ENCODE peak calls at places on chromosomes 1 and 21, in ten cellular contexts. E is stomach, Y is H54, V is lower leg skin, L is heart left ventricle, G is vagina, K is GM12892, Z is uterus, U is GM12878, P is prostate gland. D is an unnamed sample.

GRCh38 chr1:80445021-80445420 is 1355.7 kb upstream of the ADGRL2 start:
- DNase-seq in Y (no peak), E (no peak), P (no peak), K (no peak), G (no peak), Z (no peak), V (no peak), U (no peak), L (no peak), D (no peak)

GRCh38 chr1:109794319-109795132 is 30.8 kb upstream of the EPS8L3 start:
- DNase-seq in K (no peak), P (no peak), G (no peak), E (peak; percentile 47), U (no peak), L (peak; percentile 4), Z (peak; percentile 19), V (no peak), Y (no peak), D (no peak)

GRCh38 chr21:34545079-34545884 is 33.3 kb upstream of the KCNE1 start:
- DNase-seq in K (peak; percentile 38), E (no peak), P (no peak), Z (no peak), G (no peak), U (peak; percentile 86), L (no peak), V (no peak), Y (peak; percentile 69), D (peak; percentile 87)

GRCh38 chr1:206663832-206664652 is 20.7 kb upstream of the MAPKAPK2 start:
- DNase-seq in K (peak; percentile 58), P (peak; percentile 61), Y (no peak), U (no peak), Z (peak; percentile 77), V (peak; percentile 68), G (no peak), E (peak; percentile 67), L (peak; percentile 75), D (peak; percentile 79)

GRCh38 chr1:81920245-81920740 is 119.6 kb downstream of the ADGRL2 start:
- DNase-seq in V (no peak), U (no peak), E (no peak), G (no peak), Y (peak; percentile 12), P (no peak), Z (no peak), K (no peak), L (peak; percentile 21), D (no peak)

GRCh38 chr1:14129009-14129408 is 429.0 kb downstream of the PRDM2 start:
- DNase-seq in P (no peak), L (no peak), E (no peak), Z (no peak), G (no peak), K (no peak), U (no peak), Y (no peak), V (no peak), D (no peak)

GRCh38 chr21:38869946-38870345 is 64.2 kb downstream of the ETS2 start:
- DNase-seq in E (no peak), P (no peak), G (no peak), L (no peak), K (no peak), Y (no peak), U (no peak), Z (no peak), V (no peak), D (no peak)

GRCh38 chr1:80218112-80218511 is 1211.6 kb upstream of the ADGRL4 start:
- DNase-seq in P (no peak), E (no peak), U (no peak), Z (no peak), Y (no peak), K (no peak), G (no peak), V (no peak), L (no peak), D (peak; percentile 42)

GRCh38 chr1:212984522-212985291 is 31.0 kb downstream of the ANGEL2 start:
- DNase-seq in V (no peak), G (no peak), Z (no peak), P (no peak), L (no peak), Y (no peak), E (no peak), U (no peak), K (no peak), D (no peak)

DNA sequence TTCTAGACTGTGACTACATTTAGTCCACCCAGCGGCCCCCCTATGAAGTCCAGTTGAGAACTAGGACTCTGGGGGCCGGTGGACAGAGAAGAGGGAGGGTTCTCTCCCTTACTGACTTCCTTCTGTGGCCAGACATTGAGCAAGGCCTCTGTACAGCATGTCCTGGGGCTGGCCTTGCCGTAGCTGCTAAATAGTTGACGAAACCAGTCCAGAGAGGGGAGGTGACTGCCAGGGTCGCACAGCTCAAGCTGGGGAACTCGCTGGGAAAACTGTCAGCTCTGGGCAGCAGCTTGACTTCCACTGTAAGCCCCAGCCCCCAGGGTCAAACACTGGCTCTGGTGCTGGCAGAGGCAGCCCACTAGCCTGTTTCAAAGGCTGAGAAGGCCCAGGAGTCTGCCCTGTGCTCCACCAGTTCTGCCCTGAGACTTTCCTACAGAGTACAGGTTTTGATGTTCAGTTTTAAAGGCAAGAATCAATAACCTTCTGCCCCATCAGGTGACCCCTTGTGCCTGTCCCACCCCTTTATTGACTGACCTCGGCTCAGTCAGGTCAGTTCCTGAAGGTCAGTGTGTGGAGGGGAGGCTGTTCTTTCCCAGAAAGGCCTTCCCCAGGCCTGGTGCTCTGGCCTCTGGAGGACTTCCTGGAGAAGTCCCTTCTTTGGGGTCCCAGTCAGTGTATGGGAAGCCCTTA is 14.1 kb downstream of the PCSK9 start:
- DNase-seq in Z (no peak), L (no peak), G (no peak), Y (no peak), U (no peak), K (no peak), E (no peak), V (no peak), P (no peak), D (peak; percentile 38)
- TF ChIP-seq POLR2A in Z (no peak), L (no peak), G (no peak), Y (no peak), U (no peak), K (no peak), E (no peak), V (no peak), P (no peak), D (no peak)

GRCh38 chr1:145891587-145892485 is 6.2 kb upstream of the ANKRD35 start:
- DNase-seq in E (peak; percentile 98), L (peak; percentile 93), P (peak; percentile 99), V (peak; percentile 94), Y (peak; percentile 88), K (no peak), G (peak; percentile 98), U (no peak), Z (peak; percentile 99), D (peak; percentile 75)
- TF ChIP-seq POLR2A in E (no peak), L (no peak), P (peak; percentile 37), V (no peak), Y (peak; percentile 37), K (no peak), G (peak; percentile 47), U (no peak), Z (peak; percentile 32), D (no peak)

GRCh38 chr1:204494281-204495077 is at the start of gene PIK3C2B:
- DNase-seq in V (peak; percentile 62), K (peak; percentile 91), P (peak; percentile 72), U (peak; percentile 55), G (no peak), Z (peak; percentile 81), Y (peak; percentile 86), L (peak; percentile 87), E (peak; percentile 84), D (peak; percentile 93)
- TF ChIP-seq POLR2A in V (no peak), K (peak; percentile 83), P (peak; percentile 65), U (peak; percentile 86), G (peak; percentile 9), Z (peak; percentile 56), Y (peak; percentile 76), L (peak; percentile 65), E (no peak), D (peak; percentile 38)

GRCh38 chr1:37946703-37947360 is at the start of gene INPP5B:
- DNase-seq in E (peak; percentile 89), Z (peak; percentile 88), L (peak; percentile 92), P (peak; percentile 35), K (peak; percentile 96), Y (peak; percentile 92), G (peak; percentile 94), U (peak; percentile 60), V (peak; percentile 85), D (peak; percentile 89)
- TF ChIP-seq POLR2A in E (no peak), Z (peak; percentile 49), L (peak; percentile 53), P (no peak), K (peak; percentile 42), Y (peak; percentile 46), G (no peak), U (peak; percentile 72), V (no peak), D (peak; percentile 41)

D was measured in NB4.